ENCODE peak calls at places on chromosomes 3 and 15, in seven cellular contexts. O is activated T-cell treated with anti-CD3 and anti-CD28 coated beads, Interleukin-2, amount 50 U/mL, for 4 hours; I is HCT116; C is GM04503; M is stimulated activated CD4-positive, alpha-beta T cell treated with anti-CD3 and anti-CD28 coated beads, Interleukin-4, amount 100 ng/mL, for 48 hours; B is activated naive CD4-positive, alpha-beta T cell treated with anti-CD3 and anti-CD28 coated beads, Interleukin-2, amount 10 ng/mL, durations not matched to agents 7 days and 5 days; N is activated B cell treated with CpG ODN at 0.5 μM for 24 hours. J is an unnamed sample.

GRCh38 chr15:90857337-90857736 is 11.1 kb upstream of the FURIN start:
- DNase-seq in O (no peak), I (no peak), C (no peak), M (no peak), B (no peak), N (no peak), J (no peak)

GRCh38 chr3:60316121-60316783 is 935.0 kb downstream of the FHIT start:
- DNase-seq in O (no peak), I (no peak), C (peak; percentile 50), M (no peak), B (no peak), N (no peak), J (no peak)

GRCh38 chr3:58063424-58063823 is 55.2 kb downstream of the FLNB start:
- DNase-seq in O (no peak), I (no peak), C (no peak), M (no peak), B (no peak), N (no peak), J (no peak)

GRCh38 chr15:77187751-77188464 is 117.0 kb upstream of the TSPAN3 start:
- DNase-seq in O (peak; percentile 8), I (no peak), C (peak; percentile 10), M (no peak), B (no peak), N (no peak), J (no peak)

GRCh38 chr3:171348121-171348520 is 112.1 kb downstream of the TNIK start:
- DNase-seq in O (no peak), I (no peak), C (no peak), M (no peak), B (no peak), N (no peak), J (no peak)

GRCh38 chr15:60370105-60370803 is 27.5 kb downstream of the ANXA2 start:
- DNase-seq in O (no peak), I (no peak), C (no peak), M (no peak), B (no peak), N (no peak), J (no peak)

GRCh38 chr15:38714309-38715072 is 149.9 kb upstream of the RASGRP1 start:
- DNase-seq in O (no peak), I (no peak), C (peak; percentile 97), M (no peak), B (no peak), N (no peak), J (no peak)

GRCh38 chr15:73746883-73747282 is 6.3 kb downstream of the INSYN1 start:
- DNase-seq in O (no peak), I (no peak), C (no peak), M (no peak), B (no peak), N (no peak), J (no peak)

GRCh38 chr3:145760036-145760435 is 400.9 kb downstream of the PLOD2 start:
- DNase-seq in O (no peak), I (no peak), C (no peak), M (no peak), B (no peak), N (no peak), J (no peak)

GRCh38 chr15:72237286-72238224 is 6.6 kb upstream of the PKM start:
- DNase-seq in O (peak; percentile 55), I (peak; percentile 92), C (peak; percentile 93), M (peak; percentile 78), B (peak; percentile 74), N (no peak), J (peak; percentile 43)

J was measured in H1.